ENCODE peak calls at places on chromosomes 13 and 19, in five cellular contexts. L is RWPE1, K is AG09319, R is NCI-H187 treated with DMSO at 0.1 percent for 48 hours, U is A549. M is an unnamed sample.

GRCh38 chr13:110552767-110553166 is 8.8 kb downstream of the RAB20 start:
- DNase-seq in L (no peak), K (no peak), R (no peak), U (no peak), M (no peak)

GRCh38 chr19:2329162-2329505 is 650 bp downstream of the SPPL2B start:
- DNase-seq in L (no peak), K (no peak), R (no peak), U (no peak), M (no peak)

GRCh38 chr19:13260883-13261653 is 110.9 kb downstream of the IER2 start:
- DNase-seq in L (peak; percentile 98), K (peak; percentile 44), R (no peak), U (peak; percentile 58), M (peak; percentile 73)

GRCh38 chr13:77138813-77139212 is 111.9 kb upstream of the FBXL3 start:
- DNase-seq in L (no peak), K (no peak), R (no peak), U (no peak), M (no peak)

GRCh38 chr19:48686103-48686502 is 9.7 kb upstream of the FUT2 start:
- DNase-seq in L (no peak), K (no peak), R (no peak), U (no peak), M (no peak)

GRCh38 chr13:68160466-68160865 is 930.3 kb upstream of the PCDH9 start:
- DNase-seq in L (no peak), K (no peak), R (no peak), U (no peak), M (no peak)

GRCh38 chr19:45676851-45677263 is 8.8 kb downstream of the GIPR start:
- DNase-seq in L (no peak), K (no peak), R (no peak), U (no peak), M (no peak)

GRCh38 chr13:95484052-95484451 is 68.5 kb upstream of the CLDN10 start:
- DNase-seq in L (no peak), K (no peak), R (no peak), U (no peak), M (no peak)

GRCh38 chr13:114101831-114102520 is 30.4 kb downstream of the RASA3 start:
- DNase-seq in L (no peak), K (no peak), R (no peak), U (no peak), M (no peak)

GRCh38 chr19:30374791-30375650 is 2.8 kb downstream of the ZNF536 start:
- DNase-seq in L (no peak), K (no peak), R (no peak), U (no peak), M (no peak)

GRCh38 chr13:88345171-88345847 is 674.1 kb downstream of the SLITRK5 start:
- DNase-seq in L (no peak), K (no peak), R (no peak), U (no peak), M (no peak)

GRCh38 chr19:35157431-35157830 is 2.9 kb downstream of the FXYD5 start:
- DNase-seq in L (no peak), K (no peak), R (no peak), U (no peak), M (no peak)

GRCh38 chr19:41447732-41448332 is 4.9 kb downstream of the ERICH4 start:
- DNase-seq in L (no peak), K (no peak), R (no peak), U (no peak), M (no peak)

GRCh38 chr13:79490846-79491245 is 9.9 kb downstream of the NDFIP2 start:
- DNase-seq in L (no peak), K (no peak), R (no peak), U (no peak), M (no peak)

M was measured in BJ.